ENCODE peak calls at places on chromosomes 5 and 9, in five cellular contexts. F is left lung; Z is cardiac muscle cell; E is CD4-positive, CD25-positive, alpha-beta regulatory T cell; G is foreskin fibroblast. U is an unnamed sample.
A peak's percentile ranks its signal among the peaks of the same experiment; 100 is the strongest.

GRCh38 chr5:139903805-139904565 is 108.4 kb downstream of the PSD2 start:
- DNase-seq in G (peak; percentile 36), E (no peak), F (peak; percentile 73), Z (peak; percentile 12), U (no peak)

GRCh38 chr5:174335682-174336364 is 290.3 kb downstream of the NSG2 start:
- DNase-seq in E (no peak), F (no peak), G (no peak), Z (no peak), U (peak; percentile 40)

GRCh38 chr5:155587458-155587857 is 573.9 kb downstream of the KIF4B start:
- DNase-seq in G (no peak), E (no peak), Z (no peak), F (no peak), U (no peak)

GRCh38 chr9:125444956-125445506 is 183.4 kb downstream of the GAPVD1 start:
- DNase-seq in E (no peak), G (no peak), F (no peak), Z (no peak), U (no peak)

GRCh38 chr5:122404653-122405362 is 92.8 kb downstream of the SNCAIP start:
- DNase-seq in F (no peak), Z (no peak), E (no peak), G (no peak), U (no peak)

GRCh38 chr9:132160802-132161742 is 786 bp upstream of the NTNG2 start:
- DNase-seq in Z (peak; percentile 77), G (peak; percentile 82), F (peak; percentile 85), E (peak; percentile 33), U (peak; percentile 68)

GRCh38 chr5:14469485-14470377 is 111.9 kb upstream of the OTULINL start:
- DNase-seq in G (peak; percentile 45), Z (no peak), F (no peak), E (no peak), U (peak; percentile 16)

GRCh38 chr5:106964102-106964501 is 706.6 kb downstream of the EFNA5 start:
- DNase-seq in F (no peak), E (no peak), Z (no peak), G (peak; percentile 58), U (no peak)

GRCh38 chr9:70392850-70393249 is 21.6 kb downstream of the KLF9 start:
- DNase-seq in G (no peak), F (no peak), E (no peak), Z (no peak), U (no peak)

GRCh38 chr5:79588645-79589044 is 23.6 kb upstream of the TENT2 start:
- DNase-seq in E (no peak), F (no peak), Z (no peak), G (no peak), U (no peak)

GRCh38 chr9:123715258-123715657 is 214.7 kb downstream of the DENND1A start:
- DNase-seq in F (no peak), E (no peak), G (no peak), Z (no peak), U (no peak)

GRCh38 chr9:22036866-22037626 is 27.9 kb upstream of the CDKN2B start:
- DNase-seq in G (peak; percentile 61), F (no peak), Z (peak; percentile 33), E (no peak), U (peak; percentile 27)

GRCh38 chr9:133647765-133648469 is 11.8 kb downstream of the DBH start:
- DNase-seq in F (peak; percentile 71), Z (no peak), E (no peak), G (no peak), U (no peak)

GRCh38 chr5:55176176-55176818 is 3.3 kb upstream of the CDC20B start:
- DNase-seq in G (peak; percentile 76), F (peak; percentile 82), E (no peak), Z (peak; percentile 9), U (no peak)

GRCh38 chr5:40052812-40053211 is 626.9 kb upstream of the PTGER4 start:
- DNase-seq in Z (no peak), F (no peak), G (no peak), E (no peak), U (no peak)

GRCh38 chr9:127640908-127641545 is 28.9 kb downstream of the STXBP1 start:
- DNase-seq in G (no peak), F (no peak), Z (no peak), E (no peak), U (no peak)

GRCh38 chr5:66960373-66961137 is 236.0 kb downstream of the CD180 start:
- DNase-seq in F (no peak), Z (peak; percentile 46), G (peak; percentile 61), E (no peak), U (peak; percentile 65)

GRCh38 chr9:32558408-32558914 is 6.1 kb upstream of the TOPORS start:
- DNase-seq in G (no peak), Z (no peak), E (no peak), F (no peak), U (no peak)

DNA sequence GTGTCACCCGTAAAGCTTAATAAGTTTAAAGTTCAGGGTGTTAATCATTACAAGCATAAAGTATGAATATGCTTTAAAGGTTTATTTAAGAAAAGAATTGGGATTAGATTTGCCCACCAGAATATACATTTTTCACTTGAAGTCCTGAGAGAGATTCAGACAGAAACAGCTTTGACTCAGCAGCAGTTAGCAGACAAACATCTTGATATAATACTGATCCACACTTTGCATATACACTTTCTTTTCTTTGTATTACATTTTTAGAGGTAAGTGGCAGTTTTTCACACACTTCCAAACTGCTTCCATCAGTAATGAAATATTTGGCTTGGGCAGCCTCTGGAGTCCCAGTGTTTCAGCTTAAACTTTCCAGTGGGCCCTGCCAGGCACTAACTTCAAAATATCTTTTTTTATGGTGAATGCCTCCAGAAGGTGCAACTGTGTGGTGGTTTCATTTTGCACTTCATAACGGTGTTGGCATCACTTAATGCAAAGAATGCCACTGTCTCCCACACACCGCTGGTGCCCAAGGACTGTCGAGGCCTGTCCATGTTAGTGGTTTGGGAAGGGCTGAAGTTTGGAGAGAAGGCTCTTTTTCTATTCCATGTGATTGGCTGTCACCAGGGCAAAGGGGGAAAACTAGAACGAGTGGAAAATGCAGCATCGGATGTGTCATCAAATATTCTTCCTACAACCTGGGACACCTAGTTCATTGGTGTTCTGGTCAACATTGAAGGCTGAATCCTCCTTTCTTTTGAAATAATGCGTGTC is 53.0 kb downstream of the PIK3R1 start:
- DNase-seq in G (no peak), F (no peak), Z (no peak), E (no peak), U (no peak)
- H3K4me3 ChIP-seq in G (no peak overlapping the region), F (no peak overlapping the region), Z (no peak overlapping the region), E (peak overlapping the region; percentile 71), U (peak overlapping the region; percentile 6)

DNA sequence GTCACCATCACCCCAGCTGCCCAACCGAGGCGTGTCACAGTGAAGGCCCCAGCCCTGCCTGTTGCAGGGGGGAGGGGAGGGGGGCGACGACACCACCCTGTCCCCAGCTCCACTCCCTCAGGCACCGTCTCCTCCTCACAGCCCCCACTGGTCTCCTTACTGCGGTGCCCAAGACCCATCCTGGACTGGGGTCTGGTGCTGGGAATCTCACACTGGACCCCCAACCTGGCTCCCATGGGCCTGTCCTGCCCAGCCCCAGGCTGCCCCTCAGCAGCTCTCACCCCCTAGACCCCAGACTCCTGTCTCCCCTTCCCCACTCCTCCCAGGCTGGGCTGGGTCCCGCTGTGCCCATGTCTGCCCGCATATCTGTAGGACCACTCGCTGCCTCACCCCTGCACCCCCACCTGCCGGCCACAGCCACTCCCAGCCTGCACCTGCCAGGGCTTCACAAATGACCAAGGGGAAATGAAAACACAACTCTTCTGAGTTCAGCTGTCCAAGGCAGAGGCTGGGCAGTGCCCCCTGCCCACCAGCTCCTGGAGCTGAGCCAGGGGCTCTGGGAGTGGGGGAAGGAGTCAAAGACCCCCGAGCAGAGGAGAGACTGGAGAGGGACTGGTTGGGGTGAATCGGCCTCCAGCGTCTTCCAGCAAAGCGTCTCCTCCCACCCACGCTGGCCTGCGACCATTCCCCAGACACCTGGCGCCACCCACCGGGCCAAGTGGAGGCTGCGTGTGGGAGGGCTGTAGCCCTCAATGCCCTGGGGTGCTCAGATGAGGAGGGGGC is 32.6 kb upstream of the EGFL7 start:
- DNase-seq in F (peak; percentile 92), Z (peak; percentile 65), G (peak; percentile 63), E (peak; percentile 43), U (peak; percentile 22)
- H3K4me3 ChIP-seq in F (no peak overlapping the region), Z (no peak overlapping the region), G (no peak overlapping the region), E (no peak overlapping the region), U (no peak overlapping the region)

GRCh38 chr9:10612649-10613398 is at the start of gene PTPRD:
- DNase-seq in E (no peak), F (peak; percentile 85), G (peak; percentile 19), Z (peak; percentile 32), U (peak; percentile 1)
- H3K4me3 ChIP-seq in E (no peak within 1 kb of the TSS), F (peak within 1 kb of the TSS; percentile 34), G (peak within 1 kb of the TSS; percentile 27), Z (peak within 1 kb of the TSS; percentile 69), U (peak within 1 kb of the TSS; percentile 40)

DNA sequence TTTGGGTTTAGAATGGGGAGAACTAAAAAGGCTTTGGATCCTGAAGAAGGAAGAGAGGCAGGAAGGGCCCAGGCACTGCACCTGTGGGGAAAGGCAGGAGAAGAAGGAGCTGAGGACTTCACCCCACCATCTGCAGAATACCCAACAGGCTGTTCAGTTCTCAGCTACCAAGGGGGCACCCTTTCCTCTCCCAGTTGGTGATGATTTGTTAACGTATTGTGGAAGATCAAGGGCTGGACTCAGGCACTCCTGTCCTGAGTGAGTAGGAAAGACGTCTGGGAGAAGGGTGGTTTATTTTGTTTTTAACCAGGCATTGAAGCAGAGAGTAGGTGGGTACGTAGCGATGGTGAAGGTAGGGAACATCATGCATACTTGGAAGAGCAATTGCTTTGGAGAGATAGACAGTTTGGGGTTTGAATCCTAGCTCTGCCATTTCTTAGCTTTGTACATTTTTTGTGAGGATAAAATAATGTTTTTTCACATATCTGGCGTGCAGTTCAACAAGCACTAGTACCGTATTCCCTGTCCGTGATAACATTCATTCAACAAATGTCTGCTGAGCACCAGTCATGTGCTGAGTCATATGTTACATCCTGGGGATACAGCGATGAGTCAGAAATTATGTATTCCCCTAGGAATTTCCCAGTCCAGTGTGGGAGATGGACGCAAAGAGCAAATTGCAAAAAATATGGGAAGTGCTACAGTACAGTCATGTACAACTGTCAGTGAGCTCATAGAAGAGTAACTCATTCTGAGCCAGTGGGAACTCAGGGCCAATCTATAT is 2.1 kb downstream of the MSANTD3 start:
- DNase-seq in Z (peak; percentile 98), E (no peak), F (no peak), G (peak; percentile 98), U (peak; percentile 99)
- H3K4me3 ChIP-seq in Z (no peak overlapping the region), E (no peak overlapping the region), F (no peak overlapping the region), G (peak overlapping the region; percentile 58), U (peak overlapping the region; percentile 77)

GRCh38 chr5:73903169-73903568 is 277.2 kb downstream of the ARHGEF28 start:
- DNase-seq in G (no peak), Z (no peak), E (no peak), F (no peak), U (no peak)
- H3K4me3 ChIP-seq in G (no peak overlapping the region), Z (no peak overlapping the region), E (no peak overlapping the region), F (no peak overlapping the region), U (no peak overlapping the region)

GRCh38 chr5:177508837-177509236 is 789 bp downstream of the DOK3 start:
- DNase-seq in Z (no peak), E (no peak), F (peak; percentile 76), G (no peak), U (no peak)
- H3K4me3 ChIP-seq in Z (no peak overlapping the region), E (no peak overlapping the region), F (peak overlapping the region; percentile 21), G (no peak overlapping the region), U (no peak overlapping the region)